ENCODE peak calls at places on chromosomes 16 and 17, in ten cellular contexts. U is AG04450; L is effector memory CD8-positive, alpha-beta T cell; M is effector memory CD4-positive, alpha-beta T cell; Z is A549; Y is HTR-8/SVneo; I is amygdala; T is activated CD4-positive, alpha-beta T cell treated with anti-CD3 and anti-CD28 coated beads, Interleukin-2, amount 50 U/mL, for 4 hours; B is activated CD8-positive, alpha-beta T cell treated with anti-CD3 and anti-CD28 coated beads, Interleukin-2, amount 10 ng/mL, durations not matched to agents 7 days and 5 days; V is T-helper 9 cell. P is an unnamed sample.

GRCh38 chr17:57294629-57295501 is 38.5 kb downstream of the MSI2 start:
- DNase-seq in U (no peak), L (no peak), M (no peak), Z (peak), Y (peak), I (no peak), T (peak), B (peak), V (no peak), P (peak)

GRCh38 chr16:53511403-53512280 is 8.6 kb upstream of the AKTIP start:
- DNase-seq in U (no peak), L (no peak), M (no peak), Z (no peak), Y (no peak), I (no peak), T (no peak), B (no peak), V (no peak), P (no peak)

GRCh38 chr16:28821874-28822519 is 802 bp upstream of the ATXN2L start:
- DNase-seq in U (no peak), L (no peak), M (no peak), Z (no peak), Y (no peak), I (no peak), T (no peak), B (no peak), V (no peak), P (no peak)

GRCh38 chr17:32870969-32871368 is 6.0 kb downstream of the MYO1D start:
- DNase-seq in U (no peak), L (no peak), M (no peak), Z (no peak), Y (no peak), I (no peak), T (no peak), B (no peak), V (no peak), P (no peak)

GRCh38 chr16:80058236-80058635 is 457.7 kb upstream of the MAF start:
- DNase-seq in U (no peak), L (no peak), M (no peak), Z (no peak), Y (no peak), I (no peak), T (no peak), B (no peak), V (no peak), P (no peak)

GRCh38 chr16:28263305-28263704 is 29.0 kb upstream of the SBK1 start:
- DNase-seq in U (no peak), L (no peak), M (no peak), Z (no peak), Y (no peak), I (no peak), T (no peak), B (no peak), V (no peak), P (no peak)

GRCh38 chr17:82866521-82867214 is 26.8 kb upstream of the ZNF750 start:
- DNase-seq in U (peak), L (no peak), M (no peak), Z (no peak), Y (no peak), I (peak), T (no peak), B (no peak), V (no peak), P (no peak)

GRCh38 chr17:45266372-45266926 is 4.6 kb upstream of the SPATA32 start:
- DNase-seq in U (no peak), L (no peak), M (no peak), Z (no peak), Y (no peak), I (no peak), T (no peak), B (no peak), V (no peak), P (no peak)

GRCh38 chr17:79070266-79070880 is 4.3 kb upstream of the ENGASE start:
- DNase-seq in U (no peak), L (no peak), M (no peak), Z (no peak), Y (no peak), I (no peak), T (no peak), B (no peak), V (no peak), P (no peak)

GRCh38 chr17:44736551-44737240 is 22.1 kb upstream of the ADAM11 start:
- DNase-seq in U (no peak), L (no peak), M (no peak), Z (no peak), Y (no peak), I (no peak), T (no peak), B (no peak), V (no peak), P (no peak)

GRCh38 chr17:81294512-81295030 is 536 bp downstream of the SLC38A10 start:
- DNase-seq in U (no peak), L (peak), M (no peak), Z (peak), Y (no peak), I (no peak), T (no peak), B (no peak), V (peak), P (no peak)

GRCh38 chr17:6509295-6509771 is 47.0 kb downstream of the PITPNM3 start:
- DNase-seq in U (no peak), L (no peak), M (no peak), Z (no peak), Y (no peak), I (no peak), T (no peak), B (no peak), V (no peak), P (no peak)

GRCh38 chr17:82864721-82865240 is 25.0 kb upstream of the ZNF750 start:
- DNase-seq in U (no peak), L (no peak), M (no peak), Z (no peak), Y (no peak), I (no peak), T (no peak), B (no peak), V (no peak), P (no peak)

GRCh38 chr17:67520282-67520906 is 143.3 kb downstream of the PITPNC1 start:
- DNase-seq in U (no peak), L (no peak), M (no peak), Z (no peak), Y (no peak), I (peak), T (no peak), B (no peak), V (no peak), P (no peak)

GRCh38 chr16:85402910-85403692 is 210.0 kb upstream of the GSE1 start:
- DNase-seq in U (no peak), L (no peak), M (no peak), Z (no peak), Y (no peak), I (no peak), T (no peak), B (no peak), V (no peak), P (no peak)

GRCh38 chr17:48002920-48003685 is 32.2 kb downstream of the CDK5RAP3 start:
- DNase-seq in U (no peak), L (no peak), M (no peak), Z (no peak), Y (no peak), I (peak), T (no peak), B (no peak), V (no peak), P (no peak)

GRCh38 chr16:11972128-11972527 is 4.4 kb upstream of the SNX29 start:
- DNase-seq in U (no peak), L (no peak), M (no peak), Z (no peak), Y (no peak), I (no peak), T (no peak), B (no peak), V (no peak), P (no peak)

P was measured in activated T-cell treated with anti-CD3 and anti-CD28 coated beads for 1 hour.